ENCODE peak calls at places on chromosomes 12 and 14, in four cellular contexts. G is CD8-positive, alpha-beta memory T cell; F is non-pigmented ciliary epithelial cell; D is stimulated activated CD4-positive, alpha-beta T cell treated with anti-CD3 and anti-CD28 coated beads, Interleukin-1b, Interleukin-23, amount 100 ng/mL, for 4 hours. Q is an unnamed sample.

GRCh38 chr14:78835909-78836308 is 665.7 kb downstream of the NRXN3 start:
- DNase-seq in G (no peak), D (no peak), F (no peak), Q (no peak)

GRCh38 chr12:28191018-28191595 is 851 bp downstream of the CCDC91 start:
- DNase-seq in D (no peak), G (no peak), F (no peak), Q (no peak)

GRCh38 chr12:57845478-57846284 is 848 bp downstream of the CTDSP2 start:
- DNase-seq in G (peak), F (no peak), D (peak), Q (no peak)

GRCh38 chr14:92698393-92698792 is 50.0 kb downstream of the LGMN start:
- DNase-seq in G (no peak), D (no peak), F (no peak), Q (no peak)

GRCh38 chr14:50008562-50009355 is 107.6 kb downstream of the VCPKMT start:
- DNase-seq in F (no peak), D (no peak), G (no peak), Q (peak)

GRCh38 chr12:52175411-52176350 is 16.1 kb downstream of the KRT80 start:
- DNase-seq in F (no peak), G (no peak), D (no peak), Q (peak)

GRCh38 chr14:71776463-71777359 is 155.5 kb upstream of the RGS6 start:
- DNase-seq in F (no peak), D (no peak), G (no peak), Q (no peak)

GRCh38 chr14:22434030-22434429 is 155.0 kb downstream of the DAD1 start:
- DNase-seq in F (no peak), G (no peak), D (no peak), Q (no peak)

GRCh38 chr12:120961604-120962486 is 16.5 kb upstream of the HNF1A start:
- DNase-seq in D (no peak), G (no peak), F (no peak), Q (no peak)

GRCh38 chr14:61575751-61576150 is 119.6 kb upstream of the HIF1A start:
- DNase-seq in D (no peak), G (no peak), F (no peak), Q (no peak)

GRCh38 chr14:99793213-99794155 is at the start of gene EML1:
- DNase-seq in F (no peak), G (peak), D (peak), Q (no peak)

GRCh38 chr14:31895206-31895605 is 181.9 kb upstream of the ARHGAP5 start:
- DNase-seq in G (no peak), D (no peak), F (no peak), Q (peak)

GRCh38 chr14:52076334-52076733 is 7.5 kb upstream of the NID2 start:
- DNase-seq in D (no peak), F (no peak), G (no peak), Q (peak)

GRCh38 chr12:76108356-76108755 is 23.9 kb upstream of the NAP1L1 start:
- DNase-seq in F (no peak), D (no peak), G (no peak), Q (no peak)

GRCh38 chr12:9701380-9702154 is 31.3 kb downstream of the CLECL1 start:
- DNase-seq in F (no peak), D (no peak), G (peak), Q (no peak)

GRCh38 chr12:58139894-58140293 is 198.5 kb downstream of the ATP23 start:
- DNase-seq in F (no peak), D (no peak), G (no peak), Q (no peak)

GRCh38 chr12:19179986-19180385 is 50.5 kb downstream of the PLEKHA5 start:
- DNase-seq in G (no peak), F (no peak), D (no peak), Q (no peak)

GRCh38 chr12:64691793-64692583 is 67.2 kb downstream of the GNS start:
- DNase-seq in F (no peak), G (no peak), D (no peak), Q (no peak)

GRCh38 chr12:64160718-64161060 is 61.4 kb downstream of the KICS2 start:
- DNase-seq in G (no peak), D (no peak), F (no peak), Q (no peak)

GRCh38 chr14:70811065-70811464 is 1.8 kb upstream of the MAP3K9 start:
- DNase-seq in D (no peak), F (no peak), G (no peak), Q (no peak)

GRCh38 chr12:115871714-115872113 is 405.8 kb downstream of the MED13L start:
- DNase-seq in F (no peak), G (no peak), D (no peak), Q (no peak)

GRCh38 chr12:3420693-3421092 is 70.3 kb upstream of the PRMT8 start:
- DNase-seq in F (no peak), G (no peak), D (no peak), Q (no peak)

GRCh38 chr12:25395227-25395626 is 144.5 kb upstream of the KRAS start:
- DNase-seq in F (no peak), D (no peak), G (no peak), Q (no peak)

GRCh38 chr12:65232490-65233077 is 45.9 kb upstream of the MSRB3 start:
- DNase-seq in D (no peak), F (no peak), G (peak), Q (no peak)

GRCh38 chr14:33068626-33069025 is 129.9 kb downstream of the NPAS3 start:
- DNase-seq in G (no peak), D (no peak), F (peak), Q (no peak)

GRCh38 chr12:22971771-22972191 is 346.8 kb downstream of the ETNK1 start:
- DNase-seq in G (no peak), D (no peak), F (no peak), Q (no peak)

Q was measured in epithelial cell of prostate.